ENCODE peak calls at places on chromosome 13, in six cellular contexts. N is hepatocyte, U is GM04504, X is AG09309, H is DND-41, J is mucosa of gallbladder. B is an unnamed sample.
A peak's percentile ranks its signal among the peaks of the same experiment; 100 is the strongest.

GRCh38 chr13:101152184-101152583 is 264.1 kb downstream of the NALCN start:
- DNase-seq in N (no peak), U (no peak), X (no peak), H (no peak), J (no peak), B (no peak)

GRCh38 chr13:20955496-20955895 is 53.0 kb upstream of the XPO4 start:
- DNase-seq in N (no peak), U (no peak), X (no peak), H (no peak), J (no peak), B (no peak)

GRCh38 chr13:82674546-82674945 is 1207.7 kb downstream of the SLITRK1 start:
- DNase-seq in N (no peak), U (no peak), X (no peak), H (no peak), J (no peak), B (no peak)

GRCh38 chr13:41606646-41607045 is 149.3 kb downstream of the RGCC start:
- DNase-seq in N (peak; percentile 43), U (no peak), X (no peak), H (no peak), J (no peak), B (no peak)

GRCh38 chr13:67094078-67094477 is 136.1 kb downstream of the PCDH9 start:
- DNase-seq in N (no peak), U (no peak), X (no peak), H (no peak), J (no peak), B (no peak)

GRCh38 chr13:98143157-98143553 is 261 bp downstream of the FARP1 start:
- DNase-seq in N (no peak), U (no peak), X (no peak), H (no peak), J (no peak), B (no peak)

GRCh38 chr13:75153386-75153785 is 328.6 kb downstream of the TBC1D4 start:
- DNase-seq in N (no peak), U (no peak), X (no peak), H (no peak), J (no peak), B (no peak)

GRCh38 chr13:71866173-71867091 is 572 bp downstream of the DACH1 start:
- DNase-seq in N (peak; percentile 44), U (no peak), X (no peak), H (peak; percentile 26), J (no peak), B (peak; percentile 46)

GRCh38 chr13:36385471-36385870 is 39.3 kb upstream of the SPART start:
- DNase-seq in N (no peak), U (no peak), X (no peak), H (no peak), J (no peak), B (no peak)

GRCh38 chr13:59962343-59962742 is 201.4 kb downstream of the DIAPH3 start:
- DNase-seq in N (no peak), U (no peak), X (no peak), H (no peak), J (no peak), B (no peak)

GRCh38 chr13:89375839-89376238 is 1704.7 kb downstream of the SLITRK5 start:
- DNase-seq in N (peak; percentile 21), U (no peak), X (no peak), H (no peak), J (no peak), B (no peak)

GRCh38 chr13:92390217-92390616 is 836.4 kb upstream of the GPC6 start:
- DNase-seq in N (peak; percentile 8), U (no peak), X (no peak), H (no peak), J (no peak), B (no peak)

GRCh38 chr13:112509190-112509589 is 78.8 kb downstream of the TUBGCP3 start:
- DNase-seq in N (peak; percentile 23), U (no peak), X (no peak), H (no peak), J (no peak), B (no peak)

GRCh38 chr13:51519839-51520238 is 64.4 kb upstream of the WDFY2 start:
- DNase-seq in N (no peak), U (no peak), X (no peak), H (no peak), J (no peak), B (peak; percentile 74)

GRCh38 chr13:36520111-36520510 is 87.8 kb downstream of the CCNA1 start:
- DNase-seq in N (no peak), U (no peak), X (no peak), H (no peak), J (no peak), B (no peak)

GRCh38 chr13:20301391-20302071 is 69.4 kb upstream of the GJB6 start:
- DNase-seq in N (no peak), U (no peak), X (no peak), H (no peak), J (no peak), B (no peak)

GRCh38 chr13:89865331-89865833 is 1482.1 kb upstream of the MIR17HG start:
- DNase-seq in N (no peak), U (no peak), X (no peak), H (no peak), J (no peak), B (no peak)

GRCh38 chr13:28557725-28558124 is 62.8 kb upstream of the FLT1 start:
- DNase-seq in N (no peak), U (no peak), X (no peak), H (no peak), J (no peak), B (no peak)

GRCh38 chr13:30978981-30979956 is 46.8 kb downstream of the TEX26 start:
- DNase-seq in N (peak; percentile 30), U (no peak), X (no peak), H (peak; percentile 55), J (no peak), B (no peak)

GRCh38 chr13:80196756-80197155 is 144.2 kb downstream of the SPRY2 start:
- DNase-seq in N (no peak), U (peak; percentile 2), X (no peak), H (no peak), J (no peak), B (no peak)

GRCh38 chr13:113952983-113953520 is 20.8 kb downstream of the C13orf46 start:
- DNase-seq in N (no peak), U (no peak), X (no peak), H (no peak), J (no peak), B (no peak)

GRCh38 chr13:112968380-112968909 is 569 bp upstream of the MCF2L start:
- DNase-seq in N (peak; percentile 75), U (no peak), X (no peak), H (peak; percentile 38), J (peak; percentile 57), B (peak; percentile 73)

GRCh38 chr13:25171170-25171516 is 945 bp downstream of the AMER2 start:
- DNase-seq in N (no peak), U (no peak), X (no peak), H (no peak), J (no peak), B (no peak)

B was measured in left lobe of liver.